ENCODE peak calls at places on chromosomes 7 and 10, in seven cellular contexts. Q is NCI-H82; L is dorsolateral prefrontal cortex; I is effector memory CD8-positive, alpha-beta T cell; F is HS-5; S is cardiac muscle cell; X is HFFc6. W is an unnamed sample.

GRCh38 chr7:23347682-23348180 is 48.6 kb downstream of the MALSU1 start:
- DNase-seq in I (no peak), L (no peak), S (peak; percentile 75), X (peak; percentile 88), Q (no peak), F (peak; percentile 79), W (peak; percentile 89)

GRCh38 chr7:64509583-64509982 is 53.3 kb downstream of the ZNF680 start:
- DNase-seq in L (no peak), X (no peak), I (no peak), Q (no peak), S (no peak), F (no peak), W (no peak)

GRCh38 chr10:59654007-59654406 is 55.6 kb downstream of the SLC16A9 start:
- DNase-seq in I (no peak), F (no peak), L (no peak), Q (no peak), S (peak; percentile 5), X (no peak), W (no peak)

GRCh38 chr10:28842321-28842720 is 165.0 kb downstream of the BAMBI start:
- DNase-seq in Q (no peak), L (no peak), I (no peak), F (no peak), X (peak; percentile 63), S (peak; percentile 90), W (no peak)

GRCh38 chr10:132691711-132692153 is 94.2 kb downstream of the NKX6-2 start:
- DNase-seq in S (no peak), I (no peak), L (peak; percentile 36), Q (no peak), F (no peak), X (no peak), W (no peak)

GRCh38 chr7:2687881-2688318 is at the start of gene AMZ1:
- DNase-seq in X (peak; percentile 25), F (no peak), Q (no peak), L (no peak), I (no peak), S (no peak), W (peak; percentile 52)

GRCh38 chr7:17557305-17557704 is 258.9 kb downstream of the AHR start:
- DNase-seq in X (no peak), I (no peak), F (no peak), S (peak; percentile 47), L (no peak), Q (no peak), W (no peak)

GRCh38 chr7:98209166-98209920 is 1.9 kb upstream of the BHLHA15 start:
- DNase-seq in L (peak; percentile 41), I (no peak), Q (no peak), F (no peak), S (no peak), X (no peak), W (no peak)

GRCh38 chr7:4766666-4767530 is 8.5 kb upstream of the AP5Z1 start:
- DNase-seq in X (no peak), F (no peak), I (no peak), L (no peak), Q (no peak), S (no peak), W (no peak)

GRCh38 chr10:124701038-124701365 is 43.2 kb downstream of the FAM53B start:
- DNase-seq in S (no peak), F (no peak), L (no peak), I (no peak), X (no peak), Q (no peak), W (no peak)

GRCh38 chr10:95606922-95607321 is 45.8 kb upstream of the SORBS1 start:
- DNase-seq in I (no peak), L (no peak), Q (no peak), F (no peak), X (no peak), S (no peak), W (peak; percentile 4)

GRCh38 chr7:151435971-151436370 is 4.0 kb downstream of the CRYGN start:
- DNase-seq in X (no peak), L (no peak), S (no peak), I (no peak), Q (no peak), F (no peak), W (no peak)

GRCh38 chr10:6912424-6912823 is 332.3 kb upstream of the PRKCQ start:
- DNase-seq in X (peak; percentile 1), S (peak; percentile 64), F (no peak), I (no peak), L (no peak), Q (no peak), W (peak; percentile 18)

GRCh38 chr10:129472696-129473555 is 5.9 kb downstream of the MGMT start:
- DNase-seq in Q (no peak), I (no peak), L (no peak), F (no peak), S (no peak), X (no peak), W (no peak)

GRCh38 chr10:33291053-33291592 is 43.3 kb downstream of the NRP1 start:
- DNase-seq in S (peak; percentile 68), X (peak; percentile 96), Q (no peak), L (no peak), I (no peak), F (no peak), W (peak; percentile 72)

GRCh38 chr10:123786896-123787295 is 104.7 kb downstream of the CPXM2 start:
- DNase-seq in L (no peak), X (no peak), I (no peak), F (no peak), Q (no peak), S (no peak), W (no peak)